ENCODE peak calls at places on chromosomes 4 and X, in seven cellular contexts. Z is BJ, C is HL-60, N is kidney, M is left ventricle myocardium inferior, L is lower lobe of right lung, W is fibroblast of lung. V is an unnamed sample.

GRCh38 chr4:36734296-36734695 is 452.9 kb downstream of the DTHD1 start:
- DNase-seq in M (no peak), N (no peak), Z (no peak), C (no peak), L (no peak), W (no peak), V (no peak)

GRCh38 chr4:102388636-102389035 is 43.4 kb upstream of the SLC39A8 start:
- DNase-seq in N (no peak), Z (no peak), M (no peak), L (no peak), C (no peak), W (peak; percentile 64), V (no peak)

GRCh38 chrX:19303216-19303880 is 40.4 kb upstream of the PDHA1 start:
- DNase-seq in C (no peak), Z (peak; percentile 0), M (no peak), N (no peak), W (peak; percentile 3), L (no peak), V (no peak)

GRCh38 chr4:71602271-71602890 is 181.5 kb downstream of the GC start:
- DNase-seq in L (no peak), C (no peak), Z (no peak), N (no peak), M (no peak), W (peak; percentile 84), V (no peak)

GRCh38 chrX:75211976-75212375 is 55.9 kb upstream of the ABCB7 start:
- DNase-seq in C (no peak), L (no peak), M (no peak), Z (no peak), W (no peak), N (no peak), V (no peak)

GRCh38 chr4:125101706-125102105 is 213.0 kb upstream of the FAT4 start:
- DNase-seq in W (no peak), L (no peak), N (no peak), Z (no peak), C (no peak), M (no peak), V (no peak)

GRCh38 chr4:8351931-8352367 is 82.4 kb downstream of the HTRA3 start:
- DNase-seq in W (peak; percentile 43), Z (no peak), N (no peak), L (no peak), C (no peak), M (no peak), V (no peak)

GRCh38 chr4:2822461-2823300 is 21.0 kb upstream of the ADD1 start:
- DNase-seq in M (peak; percentile 12), N (peak; percentile 73), L (peak; percentile 39), Z (no peak), C (no peak), W (no peak), V (no peak)

GRCh38 chr4:58166496-58166895 is 1056.3 kb upstream of the IGFBP7 start:
- DNase-seq in L (no peak), M (peak; percentile 22), N (no peak), W (no peak), Z (no peak), C (no peak), V (no peak)

GRCh38 chr4:99808260-99808857 is 8.3 kb upstream of the DAPP1 start:
- DNase-seq in C (peak; percentile 80), L (peak; percentile 76), M (peak; percentile 48), Z (no peak), W (peak; percentile 19), N (no peak), V (no peak)

GRCh38 chrX:68504237-68504636 is 5.4 kb downstream of the YIPF6 start:
- DNase-seq in Z (no peak), N (no peak), C (no peak), L (no peak), M (no peak), W (peak; percentile 78), V (no peak)

GRCh38 chr4:100059467-100059866 is 109.4 kb upstream of the H2AZ1 start:
- DNase-seq in C (no peak), L (no peak), N (no peak), W (no peak), Z (no peak), M (no peak), V (no peak)

GRCh38 chr4:89134775-89135319 is 23.5 kb downstream of the TIGD2 start:
- DNase-seq in L (no peak), Z (peak; percentile 87), C (no peak), M (no peak), N (no peak), W (peak; percentile 82), V (no peak)

GRCh38 chr4:125266901-125267601 is 47.7 kb upstream of the FAT4 start:
- DNase-seq in W (peak; percentile 51), M (no peak), L (no peak), N (no peak), C (no peak), Z (peak; percentile 65), V (no peak)

GRCh38 chrX:104445591-104445990 is 120.4 kb upstream of the IL1RAPL2 start:
- DNase-seq in M (no peak), C (no peak), N (no peak), L (no peak), W (no peak), Z (no peak), V (no peak)

GRCh38 chrX:120305531-120306145 is 5.6 kb downstream of the TMEM255A start:
- DNase-seq in L (no peak), N (no peak), M (no peak), Z (no peak), W (peak; percentile 34), C (no peak), V (no peak)

GRCh38 chrX:26918633-26919032 is 544.5 kb downstream of the PPP4R3C start:
- DNase-seq in W (no peak), L (no peak), Z (no peak), C (peak; percentile 10), M (no peak), N (no peak), V (no peak)

GRCh38 chrX:151697537-151697936 is 2.3 kb downstream of the PRRG3 start:
- DNase-seq in N (no peak), Z (peak; percentile 63), W (peak; percentile 67), C (no peak), M (no peak), L (no peak), V (no peak)

GRCh38 chr4:84451546-84451945 is 47.5 kb downstream of the NKX6-1 start:
- DNase-seq in W (no peak), N (no peak), M (no peak), L (no peak), C (no peak), Z (no peak), V (no peak)

GRCh38 chr4:183185018-183185417 is 86.0 kb downstream of the WWC2 start:
- DNase-seq in N (no peak), C (no peak), M (no peak), W (peak; percentile 97), Z (no peak), L (no peak), V (no peak)
- TF ChIP-seq CTCF in N (no peak), C (no peak), M (no peak), W (no peak), Z (no peak), L (no peak), V (no peak)

GRCh38 chr4:152819026-152819645 is 39.4 kb downstream of the ARFIP1 start:
- DNase-seq in Z (no peak), N (peak; percentile 26), C (no peak), W (no peak), M (no peak), L (no peak), V (no peak)

GRCh38 chr4:152817331-152817730 is 37.6 kb downstream of the ARFIP1 start:
- DNase-seq in W (no peak), N (no peak), Z (peak; percentile 21), C (peak; percentile 15), M (no peak), L (no peak), V (no peak)

GRCh38 chr4:152822323-152822722 is 42.6 kb downstream of the ARFIP1 start:
- DNase-seq in M (no peak), Z (no peak), W (no peak), N (no peak), C (no peak), L (no peak), V (no peak)

GRCh38 chr4:152824561-152824960 is 44.8 kb downstream of the ARFIP1 start:
- DNase-seq in W (no peak), Z (no peak), C (no peak), N (no peak), M (no peak), L (no peak), V (no peak)

DNA sequence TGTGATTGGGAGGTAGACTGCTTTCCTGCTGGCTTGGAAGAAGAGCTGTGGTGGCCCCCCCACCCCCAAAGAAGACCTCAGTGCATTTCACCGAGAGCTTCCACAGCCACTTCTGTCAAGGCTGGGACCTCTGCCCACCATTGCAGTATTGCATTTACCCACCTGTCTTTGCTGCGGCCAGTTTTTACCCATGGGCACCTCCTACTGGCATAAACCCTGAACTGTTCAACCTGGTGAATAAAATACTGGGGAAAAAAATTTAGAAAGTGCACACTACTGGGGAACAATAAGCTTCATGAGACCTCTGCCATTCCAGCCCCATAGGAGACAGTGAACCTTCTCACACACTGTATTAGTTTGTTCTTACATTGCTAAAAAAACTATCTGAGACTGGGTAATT is 40.3 kb downstream of the ARFIP1 start:
- DNase-seq in C (no peak), Z (no peak), M (no peak), L (no peak), N (no peak), W (no peak), V (no peak)
- TF ChIP-seq CTCF in C (no peak), Z (no peak), M (no peak), L (no peak), N (no peak), W (no peak), V (no peak)

GRCh38 chrX:119222932-119223331 is 13.2 kb upstream of the PGRMC1 start:
- DNase-seq in C (no peak), L (no peak), Z (no peak), W (no peak), M (no peak), N (no peak), V (no peak)

GRCh38 chrX:119223784-119224183 is 12.3 kb upstream of the PGRMC1 start:
- DNase-seq in W (no peak), M (no peak), C (no peak), L (no peak), N (no peak), Z (no peak), V (no peak)

DNA sequence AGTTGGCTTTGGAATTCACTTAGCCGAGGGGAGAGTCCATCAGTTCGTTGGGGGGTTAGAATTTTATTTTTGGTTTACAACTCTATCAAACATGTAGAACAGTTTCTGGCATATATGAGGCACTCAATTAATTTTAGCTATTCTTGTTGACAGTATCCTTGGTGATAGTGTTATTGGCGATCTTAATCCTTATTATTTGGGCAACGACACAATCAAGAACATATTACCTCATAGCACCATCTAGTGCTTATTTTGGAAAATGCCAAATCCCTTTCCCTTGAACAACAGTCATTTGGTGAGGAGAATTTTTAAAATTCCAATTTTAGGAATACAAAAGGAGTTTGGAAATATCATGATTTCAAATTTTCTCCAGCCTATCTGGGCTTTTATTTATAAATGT is 17.9 kb upstream of the PGRMC1 start:
- DNase-seq in L (no peak), N (no peak), C (no peak), M (no peak), Z (no peak), W (no peak), V (no peak)
- TF ChIP-seq CTCF in L (peak; percentile 44), N (peak; percentile 42), C (no peak), M (peak; percentile 55), Z (peak; percentile 38), W (peak; percentile 41), V (peak; percentile 56)

DNA sequence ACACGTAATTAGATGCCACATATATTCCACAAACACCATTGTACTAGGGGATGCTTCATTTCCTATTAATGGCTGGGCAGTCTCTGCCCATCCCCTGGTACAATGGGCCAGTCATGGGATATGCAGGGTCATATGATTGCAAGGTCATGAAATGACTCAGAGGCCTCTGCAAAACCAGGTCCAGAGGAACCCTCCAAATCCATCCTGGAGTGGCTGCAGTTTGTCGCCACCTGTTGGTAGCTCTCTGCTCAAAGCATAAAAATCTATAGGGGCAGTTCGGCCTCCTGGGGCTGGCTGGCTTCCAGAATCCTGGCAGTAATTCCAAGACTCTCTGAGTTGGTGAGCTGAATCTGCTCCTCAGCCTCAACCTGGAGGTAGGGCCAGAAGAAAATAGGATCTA is 22.9 kb upstream of the PUDP start:
- DNase-seq in M (no peak), C (peak; percentile 16), Z (no peak), N (no peak), W (no peak), L (no peak), V (no peak)
- TF ChIP-seq CTCF in M (peak; percentile 27), C (no peak), Z (peak; percentile 7), N (peak; percentile 14), W (peak; percentile 12), L (peak; percentile 25), V (peak; percentile 32)

V was measured in osteocyte.